ENCODE peak calls at places on chromosomes 16 and 17, in four cellular contexts. L is AG04450, B is nucleus accumbens, I is fibroblast of pulmonary artery. K is an unnamed sample.

GRCh38 chr16:2160915-2161551 is 5.5 kb downstream of the TRAF7 start:
- DNase-seq in L (no peak), I (peak; percentile 39), B (no peak), K (no peak)

GRCh38 chr16:4241601-4242270 is at the start of gene SRL:
- DNase-seq in I (no peak), B (no peak), L (no peak), K (no peak)

GRCh38 chr17:26773189-26774188 is 520.4 kb upstream of the WSB1 start:
- DNase-seq in B (no peak), L (no peak), I (no peak), K (no peak)

GRCh38 chr17:31216053-31216751 is 80.8 kb downstream of the OMG start:
- DNase-seq in I (peak; percentile 85), L (peak; percentile 59), B (no peak), K (no peak)

GRCh38 chr17:28746611-28747045 is 2.8 kb downstream of the TRAF4 start:
- DNase-seq in B (peak; percentile 75), L (no peak), I (no peak), K (no peak)

GRCh38 chr17:66849851-66850580 is 15.1 kb downstream of the CACNG5 start:
- DNase-seq in B (no peak), I (no peak), L (no peak), K (no peak)

GRCh38 chr17:7774037-7774659 is 56.6 kb downstream of the DNAH2 start:
- DNase-seq in B (no peak), I (peak; percentile 75), L (no peak), K (no peak)

GRCh38 chr16:86074651-86075487 is 175.9 kb downstream of the IRF8 start:
- DNase-seq in B (no peak), I (no peak), L (no peak), K (no peak)

GRCh38 chr17:70144260-70144846 is 25.0 kb upstream of the KCNJ2 start:
- DNase-seq in B (no peak), L (no peak), I (peak; percentile 65), K (no peak)

GRCh38 chr17:81219476-81220180 is 3.1 kb downstream of the CEP131 start:
- DNase-seq in B (no peak), L (no peak), I (no peak), K (no peak)

GRCh38 chr17:4998666-4999428 is 1.1 kb downstream of the KIF1C start:
- DNase-seq in L (no peak), I (no peak), B (no peak), K (no peak)

GRCh38 chr17:4854181-4854681 is 21.1 kb downstream of the MINK1 start:
- DNase-seq in B (no peak), I (no peak), L (peak; percentile 10), K (no peak)

GRCh38 chr16:68000450-68000849 is 1.2 kb upstream of the DPEP2 start:
- DNase-seq in B (no peak), L (no peak), I (peak; percentile 22), K (no peak)

GRCh38 chr17:67246648-67247415 is 1.8 kb upstream of the HELZ start:
- DNase-seq in B (no peak), L (no peak), I (peak; percentile 42), K (no peak)

GRCh38 chr17:48470388-48471034 is 40.5 kb upstream of the SKAP1 start:
- DNase-seq in B (no peak), I (peak; percentile 36), L (no peak), K (no peak)

GRCh38 chr17:378068-378467 is 25.5 kb upstream of the RPH3AL start:
- DNase-seq in B (no peak), I (no peak), L (no peak), K (no peak)

GRCh38 chr17:2841606-2842005 is 45.4 kb downstream of the RAP1GAP2 start:
- DNase-seq in I (peak; percentile 34), B (no peak), L (no peak), K (no peak)

GRCh38 chr16:21611546-21612384 is 12.4 kb downstream of the METTL9 start:
- DNase-seq in L (no peak), B (no peak), I (peak; percentile 25), K (no peak)

GRCh38 chr17:32731556-32732295 is 145.2 kb downstream of the MYO1D start:
- DNase-seq in I (no peak), B (no peak), L (no peak), K (no peak)

GRCh38 chr17:73944366-73944765 is 259.1 kb upstream of the RPL38 start:
- DNase-seq in B (no peak), L (no peak), I (no peak), K (no peak)

GRCh38 chr16:4097826-4098240 is 18.4 kb downstream of the ADCY9 start:
- DNase-seq in B (no peak), L (peak; percentile 26), I (peak; percentile 70), K (no peak)

GRCh38 chr16:69039333-69039941 is 66.0 kb upstream of the HAS3 start:
- DNase-seq in I (peak; percentile 74), B (no peak), L (no peak), K (peak; percentile 44)

GRCh38 chr16:47026492-47026891 is 53.0 kb upstream of the DNAJA2 start:
- DNase-seq in L (no peak), B (no peak), I (no peak), K (no peak)

GRCh38 chr17:73586153-73586906 is 57.9 kb downstream of the SDK2 start:
- DNase-seq in I (no peak), B (no peak), L (no peak), K (no peak)

GRCh38 chr17:2055494-2056220 is 754 bp downstream of the HIC1 start:
- DNase-seq in B (no peak), L (no peak), I (peak; percentile 58), K (no peak)

GRCh38 chr16:69860233-69861231 is 90.6 kb upstream of the CLEC18A start:
- DNase-seq in B (no peak), L (no peak), I (no peak), K (no peak)

GRCh38 chr17:75876938-75877751 is 1.2 kb downstream of the TRIM47 start:
- DNase-seq in B (peak; percentile 87), L (peak; percentile 81), I (peak; percentile 98), K (peak; percentile 95)

K was measured in pulmonary artery endothelial cell.